ENCODE peak calls at places on chromosome 16, in six cellular contexts. I is fibroblast of lung, B is iPS DF 6.9, A is tibial nerve, X is cardiac muscle cell, F is HAP-1. H is an unnamed sample.
A peak's percentile ranks its signal among the peaks of the same experiment; 100 is the strongest.

GRCh38 chr16:75238853-75239371 is 12.5 kb downstream of the BCAR1 start:
- DNase-seq in X (no peak), B (no peak), I (no peak), F (no peak), A (no peak), H (peak; percentile 22)

GRCh38 chr16:87927195-87927562 is 9.2 kb downstream of the CA5A start:
- DNase-seq in B (no peak), I (no peak), F (no peak), X (no peak), A (no peak), H (no peak)

GRCh38 chr16:57815987-57816745 is 13.9 kb upstream of the KIFC3 start:
- DNase-seq in B (no peak), X (peak; percentile 51), F (no peak), I (peak; percentile 97), A (peak; percentile 50), H (peak; percentile 97)

GRCh38 chr16:89023151-89023551 is 46.1 kb upstream of the CBFA2T3 start:
- DNase-seq in A (no peak), B (no peak), X (no peak), F (no peak), I (no peak), H (no peak)

GRCh38 chr16:88062341-88062861 is 111.2 kb downstream of the BANP start:
- DNase-seq in X (peak; percentile 46), I (peak; percentile 91), F (no peak), A (peak; percentile 25), B (no peak), H (no peak)

GRCh38 chr16:67530013-67530939 is 1.6 kb downstream of the RIPOR1 start:
- DNase-seq in B (no peak), A (peak; percentile 44), F (peak; percentile 49), X (peak; percentile 59), I (peak; percentile 85), H (peak; percentile 67)

GRCh38 chr16:9139965-9140364 is 48.5 kb downstream of the HAPSTR1 start:
- DNase-seq in X (no peak), A (no peak), F (peak; percentile 50), B (peak; percentile 55), I (peak; percentile 26), H (no peak)

GRCh38 chr16:21560462-21560861 is 38.9 kb upstream of the METTL9 start:
- DNase-seq in F (no peak), A (no peak), X (no peak), I (no peak), B (no peak), H (no peak)

GRCh38 chr16:15899538-15900100 is 11.2 kb upstream of the CEP20 start:
- DNase-seq in X (no peak), F (no peak), B (no peak), I (peak; percentile 98), A (no peak), H (peak; percentile 4)

GRCh38 chr16:89319883-89320716 is 102.6 kb downstream of the ZNF778 start:
- DNase-seq in I (peak; percentile 87), F (peak; percentile 41), X (peak; percentile 76), B (no peak), A (no peak), H (peak; percentile 81)

GRCh38 chr16:50103764-50104163 is 38.0 kb downstream of the HEATR3 start:
- DNase-seq in I (no peak), A (no peak), B (no peak), F (no peak), X (no peak), H (no peak)

GRCh38 chr16:75377971-75378386 is 55.3 kb downstream of the CFDP1 start:
- DNase-seq in X (no peak), B (no peak), A (no peak), F (no peak), I (peak; percentile 96), H (no peak)

GRCh38 chr16:8588703-8589292 is 1.5 kb downstream of the TMEM114 start:
- DNase-seq in I (no peak), F (no peak), X (no peak), A (no peak), B (no peak), H (no peak)

GRCh38 chr16:65038125-65038524 is 83.7 kb downstream of the CDH11 start:
- DNase-seq in I (no peak), X (no peak), F (no peak), B (no peak), A (no peak), H (no peak)

GRCh38 chr16:54031107-54031760 is 255.4 kb downstream of the IRX3 start:
- DNase-seq in B (no peak), X (no peak), F (no peak), A (no peak), I (peak; percentile 28), H (no peak)

GRCh38 chr16:67594956-67595355 is 32.6 kb downstream of the CTCF start:
- DNase-seq in A (no peak), F (no peak), X (no peak), B (no peak), I (peak; percentile 85), H (no peak)

GRCh38 chr16:16075463-16076399 is 126.3 kb downstream of the ABCC1 start:
- DNase-seq in X (no peak), I (peak; percentile 41), B (no peak), F (no peak), A (peak; percentile 59), H (no peak)

GRCh38 chr16:66728804-66729203 is 22.6 kb downstream of the DYNC1LI2 start:
- DNase-seq in F (no peak), I (no peak), X (no peak), B (no peak), A (no peak), H (no peak)

GRCh38 chr16:19307587-19308241 is 22.2 kb downstream of the CLEC19A start:
- DNase-seq in X (peak; percentile 82), B (peak; percentile 52), A (no peak), F (peak; percentile 72), I (no peak), H (peak; percentile 62)

GRCh38 chr16:1290032-1290431 is 19.4 kb upstream of the UBE2I start:
- DNase-seq in X (no peak), F (no peak), A (no peak), I (no peak), B (no peak), H (no peak)

GRCh38 chr16:77594798-77595625 is 127.3 kb upstream of the NUDT7 start:
- DNase-seq in I (peak; percentile 79), A (no peak), B (no peak), X (no peak), F (no peak), H (peak; percentile 1)

GRCh38 chr16:66954097-66954659 is 6.9 kb upstream of the CES3 start:
- DNase-seq in I (peak; percentile 58), B (peak; percentile 54), A (peak; percentile 91), F (peak; percentile 88), X (peak; percentile 84), H (peak; percentile 72)

GRCh38 chr16:47886631-47887415 is 269.0 kb downstream of the ABCC12 start:
- DNase-seq in I (no peak), A (no peak), X (no peak), F (peak; percentile 27), B (no peak), H (no peak)

GRCh38 chr16:860891-861290 is 60.4 kb upstream of the GNG13 start:
- DNase-seq in F (no peak), B (no peak), I (no peak), X (no peak), A (no peak), H (no peak)

GRCh38 chr16:66355526-66355925 is 11.0 kb upstream of the CDH5 start:
- DNase-seq in F (no peak), A (no peak), B (no peak), I (no peak), X (no peak), H (no peak)

GRCh38 chr16:85438981-85439639 is 174.0 kb upstream of the GSE1 start:
- DNase-seq in X (no peak), F (no peak), A (no peak), I (no peak), B (no peak), H (no peak)
- H3K4me3 ChIP-seq in X (no peak overlapping the region), F (no peak overlapping the region), A (no peak overlapping the region), I (no peak overlapping the region), B (no peak overlapping the region), H (no peak overlapping the region)

GRCh38 chr16:73060216-73060615 is 12.3 kb upstream of the ZFHX3 start:
- DNase-seq in F (no peak), X (no peak), A (no peak), I (no peak), B (no peak), H (no peak)

GRCh38 chr16:73058221-73058615 is 10.3 kb upstream of the ZFHX3 start:
- DNase-seq in A (no peak), X (peak; percentile 59), I (peak; percentile 36), B (no peak), F (no peak), H (peak; percentile 51)

GRCh38 chr16:73060948-73061495 is 13.1 kb upstream of the ZFHX3 start:
- DNase-seq in A (no peak), F (peak; percentile 74), X (no peak), I (no peak), B (no peak), H (no peak)

GRCh38 chr16:73058616-73059409 is 10.9 kb upstream of the ZFHX3 start:
- DNase-seq in F (peak; percentile 77), A (no peak), I (peak; percentile 66), B (no peak), X (peak; percentile 72), H (peak; percentile 53)

GRCh38 chr16:73059779-73060178 is 11.9 kb upstream of the ZFHX3 start:
- DNase-seq in A (no peak), F (no peak), X (no peak), I (no peak), B (no peak), H (no peak)
- H3K27me3 ChIP-seq in A (peaks cover 15% of the 10 kb centered on the region), F (no peaks in the 10 kb centered on the region), X (peaks cover 83% of the 10 kb centered on the region), I (no peaks in the 10 kb centered on the region), B (peaks cover 48% of the 10 kb centered on the region), H (no peaks in the 10 kb centered on the region)

GRCh38 chr16:81550412-81550768 is 105.8 kb downstream of the CMIP start:
- DNase-seq in F (no peak), X (peak; percentile 26), B (no peak), A (no peak), I (no peak), H (no peak)

GRCh38 chr16:81552743-81553079 is 108.1 kb downstream of the CMIP start:
- DNase-seq in F (no peak), I (no peak), X (no peak), A (no peak), B (no peak), H (no peak)

GRCh38 chr16:81553080-81553813 is 108.6 kb downstream of the CMIP start:
- DNase-seq in I (peak; percentile 71), B (no peak), A (no peak), X (no peak), F (no peak), H (no peak)

GRCh38 chr16:81551141-81551808 is 106.7 kb downstream of the CMIP start:
- DNase-seq in B (no peak), F (no peak), I (peak; percentile 84), A (no peak), X (no peak), H (no peak)

GRCh38 chr16:81551821-81552304 is 107.3 kb downstream of the CMIP start:
- DNase-seq in A (no peak), I (peak; percentile 83), X (no peak), F (no peak), B (no peak), H (no peak)
- H3K4me1 ChIP-seq in A (peaks cover 13% of the 10 kb centered on the region), I (peaks cover 1% of the 10 kb centered on the region), X (no peaks in the 10 kb centered on the region), F (no peaks in the 10 kb centered on the region), B (no peaks in the 10 kb centered on the region), H (no peaks in the 10 kb centered on the region)

DNA sequence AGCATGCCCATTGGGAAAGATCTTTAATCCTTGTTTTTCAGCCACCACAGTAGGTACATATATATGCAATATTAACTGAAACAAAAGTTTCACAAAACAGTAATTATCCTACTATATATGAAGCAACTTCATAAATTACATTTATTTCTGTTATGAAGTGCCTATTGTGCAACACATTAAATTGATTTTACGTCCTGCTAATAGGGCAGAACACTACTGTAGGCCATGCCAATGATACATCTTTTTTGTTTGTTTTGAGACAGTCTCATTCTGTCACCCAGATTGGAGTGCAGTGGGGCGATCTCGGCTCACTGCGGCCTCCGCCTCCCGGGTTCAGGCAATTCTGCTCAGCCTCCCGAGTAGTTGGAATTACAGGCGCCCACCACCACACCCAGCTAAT is 29.1 kb downstream of the SF3B3 start:
- DNase-seq in F (no peak), B (no peak), I (no peak), X (no peak), A (no peak), H (no peak)
- H3K4me3 ChIP-seq in F (no peak overlapping the region), B (no peak overlapping the region), I (no peak overlapping the region), X (no peak overlapping the region), A (no peak overlapping the region), H (no peak overlapping the region)